ENCODE peak calls at places on chromosomes 12 and 14, in eight cellular contexts. Q is stomach, E is K562, J is HepG2, B is H1, R is sigmoid colon, C is suprapubic skin, D is SK-N-SH. H is an unnamed sample.

GRCh38 chr12:77842430-77842829 is 11.7 kb downstream of the NAV3 start:
- DNase-seq in E (no peak), B (no peak), Q (no peak), C (no peak), J (peak; percentile 68), D (no peak), R (no peak), H (no peak)

GRCh38 chr12:68469136-68469535 is 137.0 kb upstream of the MDM1 start:
- DNase-seq in D (no peak), E (no peak), R (no peak), J (no peak), C (no peak), B (no peak), Q (no peak), H (no peak)

GRCh38 chr14:54590481-54590880 is 23.6 kb downstream of the SAMD4A start:
- DNase-seq in C (no peak), D (no peak), Q (no peak), J (no peak), E (no peak), R (no peak), B (no peak), H (no peak)

GRCh38 chr12:76455582-76456345 is 103.8 kb downstream of the OSBPL8 start:
- DNase-seq in E (peak; percentile 19), R (no peak), B (no peak), J (peak; percentile 62), D (peak; percentile 42), Q (no peak), C (no peak), H (no peak)

GRCh38 chr12:20063116-20063515 is 305.2 kb upstream of the PDE3A start:
- DNase-seq in Q (no peak), D (no peak), E (no peak), C (no peak), J (no peak), B (no peak), R (no peak), H (no peak)

GRCh38 chr12:93894391-93895095 is 217.4 kb downstream of the CRADD start:
- DNase-seq in B (peak; percentile 37), E (no peak), D (peak; percentile 38), Q (no peak), R (peak; percentile 94), C (peak; percentile 79), J (no peak), H (peak; percentile 44)

GRCh38 chr14:29643415-29644206 is 284.0 kb downstream of the PRKD1 start:
- DNase-seq in R (no peak), Q (no peak), B (no peak), D (no peak), J (no peak), C (no peak), E (no peak), H (no peak)

GRCh38 chr12:24226745-24227350 is 277.4 kb upstream of the SOX5 start:
- DNase-seq in E (no peak), B (no peak), R (no peak), C (no peak), D (no peak), Q (no peak), J (peak; percentile 1), H (no peak)

GRCh38 chr14:50932592-50933500 is 11.4 kb downstream of the PYGL start:
- DNase-seq in E (no peak), D (no peak), B (no peak), Q (no peak), R (no peak), J (no peak), C (no peak), H (no peak)

GRCh38 chr14:85415015-85415712 is 114.8 kb upstream of the FLRT2 start:
- DNase-seq in Q (no peak), R (peak; percentile 65), B (peak; percentile 45), D (no peak), E (no peak), C (peak; percentile 68), J (peak; percentile 64), H (no peak)

GRCh38 chr12:32918890-32919791 is 22.6 kb upstream of the PKP2 start:
- DNase-seq in B (no peak), J (peak; percentile 37), C (no peak), D (peak; percentile 66), Q (no peak), E (peak; percentile 17), R (no peak), H (no peak)

GRCh38 chr12:26839551-26839950 is 6.6 kb upstream of the ITPR2 start:
- DNase-seq in R (no peak), E (no peak), Q (no peak), B (no peak), D (no peak), J (no peak), C (no peak), H (no peak)

GRCh38 chr12:45292486-45293195 is 76.7 kb downstream of the ANO6 start:
- DNase-seq in E (no peak), B (no peak), C (no peak), R (peak; percentile 87), D (no peak), J (no peak), Q (no peak), H (peak; percentile 28)
- TF ChIP-seq POLR2AphosphoS5 in E (no peak), B (no peak), C (no peak), R (peak; percentile 7), D (no peak), J (no peak), Q (peak; percentile 50), H (no peak)

DNA sequence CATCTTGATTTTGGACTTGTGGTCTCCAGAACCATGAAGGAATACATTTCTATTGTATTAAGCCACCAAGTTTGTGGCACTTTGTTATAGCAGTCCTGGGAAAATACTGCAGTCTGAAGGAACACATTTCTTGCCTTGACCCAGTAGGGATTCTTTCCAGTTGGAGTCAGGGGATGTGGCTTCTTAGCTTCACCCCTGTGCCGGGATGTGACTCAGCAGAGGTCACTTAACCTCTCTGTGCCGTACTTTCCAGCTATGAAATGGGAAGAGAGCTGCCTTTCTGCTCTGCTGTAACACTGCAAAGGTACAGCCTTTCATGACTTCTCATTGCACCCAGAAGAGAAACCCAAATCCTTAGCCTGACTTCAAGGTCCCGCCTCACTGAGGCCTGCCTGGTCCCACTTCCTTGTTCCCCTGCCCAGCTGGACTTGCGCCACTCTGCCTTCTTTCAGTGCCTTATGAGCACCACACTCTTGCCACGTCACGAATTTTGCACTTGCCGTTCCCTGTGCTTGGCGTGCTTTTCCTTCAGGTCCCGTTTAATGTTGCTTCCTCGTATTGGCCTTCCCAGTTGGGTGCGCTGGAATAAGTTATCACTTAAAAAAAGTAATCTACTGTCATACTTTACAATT is 24.2 kb downstream of the CHST11 start:
- DNase-seq in D (no peak), J (no peak), C (no peak), Q (peak; percentile 44), B (no peak), R (peak; percentile 78), E (peak; percentile 39), H (peak; percentile 43)
- H3K4me1 ChIP-seq in D (no peaks in the 10 kb centered on the region), J (no peaks in the 10 kb centered on the region), C (no peaks in the 10 kb centered on the region), Q (peaks cover 3% of the 10 kb centered on the region), B (no peaks in the 10 kb centered on the region), R (peaks cover 7% of the 10 kb centered on the region), E (peaks cover 50% of the 10 kb centered on the region), H (no peaks in the 10 kb centered on the region)

DNA sequence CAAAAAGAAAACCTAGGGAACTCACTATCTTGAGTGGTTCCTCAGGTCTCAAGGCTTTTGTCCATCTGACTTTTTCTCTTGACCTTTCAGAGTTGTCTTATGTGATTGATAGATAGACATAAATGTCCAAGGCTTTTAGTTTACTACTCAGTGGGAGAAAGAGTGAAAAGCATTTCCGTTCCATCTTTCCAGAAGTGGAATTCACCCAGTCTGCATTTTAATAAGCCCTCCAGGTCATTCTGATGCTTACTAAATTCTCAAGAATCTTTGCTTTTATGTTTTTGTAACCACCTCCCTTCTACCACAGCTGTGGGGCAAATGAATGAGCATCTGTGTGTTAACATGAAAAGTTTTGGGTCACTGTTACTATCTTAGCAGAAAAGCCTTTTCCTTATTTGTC is 251.5 kb downstream of the LRIG3 start:
- DNase-seq in C (no peak), J (no peak), Q (no peak), E (no peak), R (no peak), B (no peak), D (no peak), H (no peak)
- TF ChIP-seq EP300 in C (no peak), J (no peak), Q (no peak), E (no peak), R (no peak), B (no peak), D (no peak), H (no peak)

GRCh38 chr14:105061428-105062047 is 3.7 kb downstream of the GPR132 start:
- DNase-seq in C (peak; percentile 64), Q (peak; percentile 44), J (no peak), E (peak; percentile 61), B (no peak), R (peak; percentile 76), D (no peak), H (peak; percentile 62)

GRCh38 chr14:105062048-105062433 is 3.2 kb downstream of the GPR132 start:
- DNase-seq in R (no peak), E (no peak), B (no peak), J (no peak), C (no peak), D (no peak), Q (no peak), H (no peak)

GRCh38 chr14:105059035-105059916 is 6.0 kb downstream of the GPR132 start:
- DNase-seq in C (peak; percentile 56), J (no peak), R (no peak), B (peak; percentile 73), E (no peak), Q (no peak), D (peak; percentile 47), H (no peak)

GRCh38 chr14:105059917-105060565 is 5.2 kb downstream of the GPR132 start:
- DNase-seq in C (peak; percentile 52), B (no peak), J (no peak), R (no peak), E (no peak), Q (no peak), D (no peak), H (no peak)

DNA sequence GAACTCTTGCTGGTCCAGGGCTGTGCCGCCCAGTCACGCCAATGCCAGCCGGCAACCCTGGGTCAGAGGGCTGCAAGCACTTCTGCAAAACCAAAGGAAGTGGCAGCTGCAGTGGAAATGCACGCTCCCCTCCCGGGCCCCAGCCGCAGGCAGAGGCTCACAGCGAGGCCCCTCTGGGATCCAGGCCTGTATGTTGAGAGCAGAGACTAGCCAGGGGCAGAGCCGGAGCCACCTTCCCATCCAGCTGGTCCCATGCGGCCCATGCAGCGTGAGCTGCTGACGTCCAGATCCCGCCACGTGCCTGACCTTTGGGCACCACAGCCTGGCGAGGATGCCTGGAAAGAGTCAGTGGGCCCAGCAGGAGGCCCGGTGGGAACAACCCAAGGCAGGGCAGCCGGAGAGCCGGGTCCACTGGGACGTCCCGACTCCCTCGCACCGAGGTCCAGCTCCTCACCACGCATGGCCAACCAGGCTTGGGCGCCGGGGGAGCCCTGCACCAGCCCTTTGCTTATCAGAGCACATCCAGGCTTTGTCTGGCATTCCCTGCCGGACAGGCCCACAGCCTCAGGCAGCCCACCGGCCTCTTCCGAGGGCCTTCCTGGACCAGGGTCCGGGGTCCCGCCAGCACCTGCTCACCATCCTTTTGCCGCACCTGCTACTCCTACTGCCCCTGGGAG is 4.3 kb downstream of the GPR132 start:
- DNase-seq in R (peak; percentile 70), E (no peak), J (no peak), D (peak; percentile 67), Q (peak; percentile 38), C (peak; percentile 72), B (no peak), H (peak; percentile 54)
- TF ChIP-seq POLR2AphosphoS5 in R (no peak), E (no peak), J (no peak), D (no peak), Q (no peak), C (no peak), B (no peak), H (no peak)

DNA sequence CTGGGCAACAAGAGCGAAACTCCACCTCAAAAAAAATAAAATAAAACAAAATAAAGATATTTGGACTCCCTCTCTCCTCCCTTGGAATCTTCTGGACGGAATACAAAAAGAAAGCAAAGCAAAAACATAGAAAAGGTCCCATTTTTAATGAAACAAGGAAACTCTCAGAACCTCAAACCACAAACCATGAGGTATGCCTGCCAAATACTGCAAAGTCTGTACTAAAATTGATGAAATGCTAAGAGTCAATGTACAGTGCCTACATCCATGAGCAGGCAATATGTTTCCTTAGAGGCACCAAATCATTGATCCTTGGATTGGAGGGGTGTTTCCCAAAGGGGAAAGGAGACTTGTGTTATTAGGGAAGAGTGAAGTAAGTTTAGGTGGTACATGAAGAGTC is 8.2 kb upstream of the RPS6KA5 start:
- DNase-seq in B (no peak), D (no peak), J (no peak), E (no peak), Q (no peak), R (no peak), C (no peak), H (no peak)
- H3K4me1 ChIP-seq in B (no peaks in the 10 kb centered on the region), D (no peaks in the 10 kb centered on the region), J (peaks cover 6% of the 10 kb centered on the region), E (no peaks in the 10 kb centered on the region), Q (peaks cover 3% of the 10 kb centered on the region), R (peaks cover 13% of the 10 kb centered on the region), C (peaks cover 11% of the 10 kb centered on the region), H (no peaks in the 10 kb centered on the region)

H was measured in transverse colon.